ENCODE peak calls at places on chromosomes 4 and X, in six cellular contexts. R is HepG2, M is cardiac muscle cell, Y is endodermal cell, W is neural progenitor cell, P is SK-N-SH. D is an unnamed sample. For H3K27me3, the result is how much of the 10 kb centered on the place peaks cover.

GRCh38 chrX:68480969-68481368 is 17.9 kb upstream of the YIPF6 start:
- DNase-seq in R (no peak), M (no peak), Y (no peak), W (no peak), P (no peak), D (no peak)

GRCh38 chrX:48902135-48902534 is 4.4 kb downstream of the PQBP1 start:
- DNase-seq in R (no peak), M (no peak), Y (no peak), W (no peak), P (no peak), D (no peak)

GRCh38 chr4:132493476-132493875 is 655.6 kb upstream of the PCDH10 start:
- DNase-seq in R (no peak), M (no peak), Y (no peak), W (no peak), P (no peak), D (no peak)

GRCh38 chrX:64975491-64975890 is 759 bp downstream of the ZC4H2 start:
- DNase-seq in R (peak), M (peak), Y (peak), W (peak), P (peak), D (no peak)

GRCh38 chrX:129540068-129540653 is at the start of gene OCRL:
- DNase-seq in R (peak), M (peak), Y (peak), W (peak), P (peak), D (no peak)

GRCh38 chr4:122309988-122310626 is 68.7 kb upstream of the ADAD1 start:
- DNase-seq in R (peak), M (peak), Y (no peak), W (no peak), P (no peak), D (no peak)

GRCh38 chrX:140524556-140524955 is 19.7 kb upstream of the SOX3 start:
- DNase-seq in R (no peak), M (peak), Y (peak), W (no peak), P (no peak), D (no peak)

GRCh38 chr4:26583538-26583864 is 383 bp upstream of the TBC1D19 start:
- DNase-seq in R (no peak), M (no peak), Y (no peak), W (no peak), P (no peak), D (no peak)

GRCh38 chr4:135365065-135365464 is 1163.5 kb upstream of the PABPC4L start:
- DNase-seq in R (no peak), M (peak), Y (no peak), W (no peak), P (no peak), D (no peak)

GRCh38 chrX:120014354-120015129 is 62.9 kb downstream of the RHOXF2B start:
- DNase-seq in R (no peak), M (no peak), Y (peak), W (no peak), P (no peak), D (no peak)

GRCh38 chr4:140309124-140309870 is 64.1 kb upstream of the SCOC start:
- DNase-seq in R (no peak), M (no peak), Y (peak), W (no peak), P (no peak), D (no peak)

GRCh38 chr4:128942547-128942946 is 133.0 kb downstream of the JADE1 start:
- DNase-seq in R (no peak), M (peak), Y (no peak), W (no peak), P (no peak), D (no peak)

GRCh38 chr4:8719421-8719820 is 126.9 kb downstream of the CPZ start:
- DNase-seq in R (no peak), M (no peak), Y (no peak), W (no peak), P (no peak), D (no peak)

GRCh38 chrX:9644335-9644734 is 121.3 kb downstream of the GPR143 start:
- DNase-seq in R (no peak), M (no peak), Y (no peak), W (no peak), P (no peak), D (no peak)

GRCh38 chr4:6011686-6012085 is 6.5 kb downstream of the C4orf50 start:
- DNase-seq in R (no peak), M (no peak), Y (peak), W (no peak), P (peak), D (no peak)

GRCh38 chr4:11505225-11505971 is 76.7 kb upstream of the HS3ST1 start:
- DNase-seq in R (no peak), M (peak), Y (no peak), W (no peak), P (no peak), D (no peak)

GRCh38 chrX:7706032-7706431 is 136.9 kb upstream of the VCX start:
- DNase-seq in R (no peak), M (no peak), Y (no peak), W (no peak), P (no peak), D (no peak)

GRCh38 chr4:19739101-19739651 is 512.5 kb upstream of the SLIT2 start:
- DNase-seq in R (no peak), M (peak), Y (no peak), W (no peak), P (no peak), D (no peak)

GRCh38 chrX:47585273-47585672 is 3.0 kb downstream of the TIMP1 start:
- DNase-seq in R (no peak), M (peak), Y (no peak), W (no peak), P (no peak), D (no peak)

GRCh38 chrX:98065151-98065550 is 1181.4 kb downstream of the RPA4 start:
- DNase-seq in R (no peak), M (no peak), Y (no peak), W (no peak), P (no peak), D (no peak)

GRCh38 chrX:13669246-13669689 is 16.3 kb downstream of the TCEANC start:
- DNase-seq in R (peak), M (peak), Y (no peak), W (no peak), P (no peak), D (no peak)

GRCh38 chr4:42523066-42523718 is 125.9 kb downstream of the SHISA3 start:
- DNase-seq in R (no peak), M (no peak), Y (no peak), W (no peak), P (no peak), D (no peak)

GRCh38 chr4:76383001-76383400 is 37.9 kb downstream of the CCDC158 start:
- DNase-seq in R (no peak), M (no peak), Y (no peak), W (no peak), P (no peak), D (no peak)

GRCh38 chr4:108272566-108272965 is 103.8 kb upstream of the LEF1 start:
- DNase-seq in R (no peak), M (peak), Y (no peak), W (no peak), P (no peak), D (no peak)

GRCh38 chr4:152990471-152991131 is 54.5 kb downstream of the FHDC1 start:
- DNase-seq in R (no peak), M (no peak), Y (no peak), W (no peak), P (no peak), D (no peak)

GRCh38 chrX:73581002-73581628 is 18.1 kb downstream of the CHIC1 start:
- DNase-seq in R (no peak), M (no peak), Y (no peak), W (no peak), P (no peak), D (no peak)

GRCh38 chr4:39568805-39569204 is 41.6 kb upstream of the UGDH start:
- DNase-seq in R (no peak), M (no peak), Y (no peak), W (no peak), P (no peak), D (no peak)

GRCh38 chr4:134747108-134747805 is 545.7 kb upstream of the PABPC4L start:
- DNase-seq in R (peak), M (no peak), Y (peak), W (no peak), P (no peak), D (no peak)

GRCh38 chrX:10137516-10137915 is 19.3 kb upstream of the CLCN4 start:
- DNase-seq in R (no peak), M (no peak), Y (no peak), W (no peak), P (no peak), D (no peak)

GRCh38 chr4:6337331-6337935 is 67.8 kb downstream of the WFS1 start:
- DNase-seq in R (peak), M (no peak), Y (no peak), W (peak), P (no peak), D (no peak)

GRCh38 chr4:121711263-121712000 is 14.7 kb upstream of the ANXA5 start:
- DNase-seq in R (peak), M (peak), Y (peak), W (peak), P (peak), D (peak)

GRCh38 chrX:111244238-111244750 is 26.0 kb downstream of the CAPN6 start:
- DNase-seq in R (peak), M (peak), Y (no peak), W (peak), P (peak), D (no peak)

GRCh38 chrX:151801980-151802379 is 67.4 kb downstream of the CNGA2 start:
- DNase-seq in R (no peak), M (no peak), Y (no peak), W (no peak), P (no peak), D (no peak)

GRCh38 chrX:118315529-118315928 is 30.4 kb upstream of the WDR44 start:
- DNase-seq in R (no peak), M (no peak), Y (no peak), W (no peak), P (no peak), D (no peak)

GRCh38 chrX:9207142-9207541 is 173.2 kb upstream of the FAM9B start:
- DNase-seq in R (no peak), M (peak), Y (no peak), W (no peak), P (peak), D (no peak)

GRCh38 chrX:21487832-21488231 is 113.6 kb downstream of the CNKSR2 start:
- DNase-seq in R (peak), M (peak), Y (no peak), W (peak), P (no peak), D (no peak)

GRCh38 chrX:148979786-148980185 is 479.4 kb downstream of the AFF2 start:
- DNase-seq in R (no peak), M (no peak), Y (no peak), W (no peak), P (no peak), D (no peak)

GRCh38 chrX:136691028-136691809 is 43.3 kb downstream of the CD40LG start:
- DNase-seq in R (no peak), M (no peak), Y (no peak), W (no peak), P (no peak), D (no peak)

GRCh38 chr4:184826315-184827266 is 823 bp upstream of the ACSL1 start:
- DNase-seq in R (no peak), M (peak), Y (no peak), W (peak), P (no peak), D (no peak)

DNA sequence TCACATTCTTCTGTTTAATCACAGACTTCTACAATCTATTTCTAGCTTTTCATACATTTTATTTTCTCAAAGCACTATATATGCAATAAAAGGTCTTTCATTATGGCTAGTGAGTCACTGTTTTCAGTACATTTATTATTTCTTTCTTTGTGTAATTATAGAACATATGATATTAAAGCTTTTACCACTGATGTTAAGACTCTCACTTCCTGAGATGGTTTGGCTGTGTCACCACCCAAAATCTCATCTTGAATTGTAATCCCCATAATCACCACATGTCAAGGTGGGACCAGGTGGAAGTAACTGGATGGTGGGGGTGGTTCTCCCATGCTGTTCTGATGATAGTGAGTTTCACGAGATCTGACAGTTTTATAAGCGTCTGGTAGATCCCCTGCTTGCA is 41.9 kb downstream of the UBA6 start:
- DNase-seq in R (no peak), M (no peak), Y (no peak), W (no peak), P (no peak), D (no peak)
- TF ChIP-seq CTCF in R (no peak), M (no peak), Y (no peak), W (no peak), P (no peak), D (no peak)

DNA sequence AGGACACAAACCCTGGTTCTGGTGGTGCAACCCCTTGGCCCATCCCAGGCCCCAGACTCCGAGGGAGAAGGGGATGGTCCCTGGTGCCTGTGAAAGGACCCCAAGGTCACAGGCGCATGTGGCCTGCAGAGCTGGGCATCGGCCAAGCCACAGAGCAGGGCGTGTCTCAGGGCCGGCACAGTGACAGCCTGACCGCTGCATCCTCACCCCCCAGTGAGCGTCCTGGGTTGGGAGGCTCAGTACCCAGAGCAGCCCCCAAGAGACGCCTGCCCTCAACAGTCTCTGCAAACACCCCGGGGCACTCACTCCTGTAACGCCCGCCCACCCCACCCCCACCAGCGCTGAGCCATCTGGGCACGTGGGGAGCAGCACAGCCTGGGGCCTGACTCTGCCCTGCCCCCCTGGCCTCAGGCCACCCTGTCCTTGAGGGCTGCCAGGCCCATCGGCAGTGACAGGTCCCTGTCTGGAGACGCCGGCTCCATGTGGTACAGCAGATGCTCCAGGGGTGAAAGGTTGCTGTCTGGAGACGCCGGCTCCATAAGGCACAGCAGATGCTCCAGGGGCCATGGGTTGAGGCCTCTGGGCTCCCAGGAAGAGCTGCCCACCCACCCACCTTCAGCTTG is 24.5 kb upstream of the CPLX1 start:
- DNase-seq in R (no peak), M (no peak), Y (no peak), W (no peak), P (peak), D (no peak)
- H3K27me3 ChIP-seq in R (under half), M (under half), Y (under half), W (under half), P (under half), D (under half)

GRCh38 chr4:180942367-180942916 is 1300.8 kb upstream of the TENM3 start:
- DNase-seq in R (no peak), M (no peak), Y (no peak), W (no peak), P (no peak), D (no peak)

GRCh38 chr4:180937083-180937482 is 1306.1 kb upstream of the TENM3 start:
- DNase-seq in R (no peak), M (no peak), Y (no peak), W (no peak), P (no peak), D (no peak)

GRCh38 chr4:180946188-180946587 is 1297.0 kb upstream of the TENM3 start:
- DNase-seq in R (no peak), M (no peak), Y (no peak), W (no peak), P (no peak), D (no peak)

DNA sequence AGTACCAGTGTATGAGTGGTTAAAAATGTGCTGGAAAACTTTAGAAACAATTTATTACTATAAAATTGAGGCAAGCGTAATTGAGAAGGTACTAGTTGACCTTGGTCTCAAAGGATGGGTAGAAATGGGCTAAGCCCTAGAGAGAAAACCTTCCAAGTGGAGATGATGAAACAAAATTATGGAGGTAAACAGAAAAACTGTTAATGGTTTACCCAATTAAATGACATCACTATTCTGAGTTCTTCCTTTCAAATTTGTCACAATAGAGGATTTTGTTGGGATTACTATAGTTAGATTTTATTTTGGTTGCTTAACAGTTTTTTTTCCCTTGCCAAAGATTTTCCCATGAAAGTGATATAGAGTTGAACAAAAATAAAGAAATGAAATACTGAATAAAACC is 1302.5 kb upstream of the TENM3 start:
- DNase-seq in R (no peak), M (no peak), Y (no peak), W (no peak), P (no peak), D (no peak)
- TF ChIP-seq CTCF in R (no peak), M (no peak), Y (no peak), W (no peak), P (no peak), D (no peak)

DNA sequence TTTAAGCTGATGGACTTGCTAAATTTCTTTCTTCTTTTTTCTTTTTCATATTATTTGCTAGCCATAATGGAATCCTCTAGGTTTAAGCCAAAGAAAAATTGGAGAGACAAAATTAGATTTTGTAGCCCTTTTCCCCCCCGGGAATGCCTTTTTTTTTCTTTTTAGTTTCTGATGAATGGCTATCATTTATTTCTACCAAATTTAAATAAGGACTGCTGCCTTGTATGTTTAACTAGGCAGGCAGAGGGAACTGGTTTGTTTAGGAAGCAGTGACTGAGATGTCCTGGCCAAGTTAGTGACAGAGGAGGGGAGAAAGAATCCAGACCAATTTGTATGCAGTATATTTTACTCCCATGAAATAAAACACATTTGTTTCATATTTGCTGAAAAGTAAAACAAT is 5.8 kb downstream of the PITX2 start:
- DNase-seq in R (no peak), M (no peak), Y (no peak), W (no peak), P (no peak), D (no peak)
- H3K27me3 ChIP-seq in R (under half), M (half or more), Y (under half), W (half or more), P (half or more), D (half or more)

DNA sequence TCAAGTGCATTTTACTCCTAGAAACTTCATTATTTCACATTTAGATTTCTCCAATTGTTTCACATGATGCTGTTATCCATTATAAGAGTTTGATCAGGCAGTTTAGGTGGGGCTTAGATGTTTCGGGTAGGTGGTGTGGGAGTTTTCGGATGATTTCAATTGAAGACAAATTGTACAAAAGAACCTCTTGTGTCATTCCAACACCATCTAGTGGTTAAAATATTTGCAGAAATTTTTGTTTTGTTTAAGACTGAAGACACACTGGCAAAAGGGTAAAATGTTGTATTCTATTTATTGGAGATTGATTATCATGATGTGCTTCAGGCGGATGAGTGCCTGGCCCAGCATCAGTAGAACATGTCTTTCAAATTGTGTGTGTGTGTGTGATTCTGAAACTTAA is 212.7 kb downstream of the SH3BGRL start:
- DNase-seq in R (no peak), M (peak), Y (no peak), W (no peak), P (no peak), D (no peak)
- TF ChIP-seq CTCF in R (no peak), M (no peak), Y (no peak), W (no peak), P (peak), D (no peak)

GRCh38 chr4:168631241-168632151 is 134.6 kb downstream of the PALLD start:
- DNase-seq in R (no peak), M (peak), Y (peak), W (peak), P (peak), D (no peak)
- H3K27me3 ChIP-seq in R (under half), M (under half), Y (under half), W (under half), P (under half), D (under half)

GRCh38 chr4:70839537-70840093 is at the start of gene GRSF1:
- DNase-seq in R (peak), M (peak), Y (peak), W (peak), P (peak), D (peak)
- TF ChIP-seq CTCF in R (peak), M (no peak), Y (peak), W (peak), P (no peak), D (no peak)

GRCh38 chrX:41002021-41002420 is 83.2 kb upstream of the USP9X start:
- DNase-seq in R (peak), M (no peak), Y (no peak), W (no peak), P (no peak), D (no peak)

GRCh38 chrX:41001327-41001726 is 83.9 kb upstream of the USP9X start:
- DNase-seq in R (peak), M (peak), Y (no peak), W (no peak), P (no peak), D (no peak)

GRCh38 chrX:40998123-40998522 is 87.1 kb upstream of the USP9X start:
- DNase-seq in R (no peak), M (no peak), Y (no peak), W (no peak), P (no peak), D (no peak)

DNA sequence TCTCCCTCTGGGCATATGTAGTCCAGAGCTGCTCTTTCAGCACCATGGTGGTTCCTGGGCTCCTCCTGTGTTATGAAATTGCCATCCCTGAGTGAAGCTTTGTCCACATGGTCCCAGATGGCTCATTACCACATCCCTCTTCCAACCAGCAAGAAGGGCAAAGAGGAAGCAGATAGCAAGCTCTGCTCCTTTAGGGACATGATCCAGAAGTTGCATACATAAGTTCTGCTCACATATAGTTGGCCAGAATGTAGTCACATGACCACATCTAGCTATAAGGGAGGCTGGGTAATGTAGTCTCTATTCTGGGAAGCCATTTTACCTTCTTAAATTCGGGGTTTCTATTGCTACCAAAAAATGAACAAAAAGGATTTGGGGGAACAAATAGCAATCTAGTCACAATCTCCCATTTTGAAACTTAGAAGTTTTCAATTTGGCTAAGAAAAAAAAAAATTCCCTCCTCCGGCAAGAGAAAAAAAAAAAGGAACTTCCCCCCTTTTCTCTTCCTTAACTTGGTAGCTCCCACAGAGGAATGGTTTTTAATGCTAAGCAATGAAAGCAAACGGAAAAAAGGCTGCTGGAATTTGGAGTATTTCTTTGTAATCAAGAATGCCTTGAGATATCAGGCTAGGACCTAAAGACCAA is 88.2 kb upstream of the USP9X start:
- DNase-seq in R (peak), M (peak), Y (peak), W (peak), P (peak), D (no peak)
- H3K27me3 ChIP-seq in R (under half), M (under half), Y (under half), W (under half), P (under half), D (under half)

D was measured in thoracic aorta.